ENCODE peak calls at places on chromosome 14, in six cellular contexts. F is endothelial cell of umbilical vein, R is NCI-H345, K is DMS79, V is heart right ventricle, Z is RPMI7951. A is an unnamed sample.

GRCh38 chr14:34098045-34098984 is 147.4 kb upstream of the EGLN3 start:
- DNase-seq in V (peak; percentile 24), Z (peak; percentile 42), K (no peak), F (peak; percentile 43), R (no peak), A (no peak)

GRCh38 chr14:58898655-58899316 is 261.0 kb downstream of the DACT1 start:
- DNase-seq in K (no peak), R (no peak), F (peak; percentile 5), Z (peak; percentile 96), V (no peak), A (no peak)

GRCh38 chr14:20658246-20658645 is 16.8 kb upstream of the OR6S1 start:
- DNase-seq in F (no peak), Z (no peak), V (no peak), K (no peak), R (no peak), A (no peak)

GRCh38 chr14:67607646-67608045 is 7.6 kb upstream of the PIGH start:
- DNase-seq in R (no peak), F (no peak), K (no peak), V (no peak), Z (no peak), A (no peak)

GRCh38 chr14:103141117-103141796 is 18.0 kb downstream of the TNFAIP2 start:
- DNase-seq in Z (no peak), F (peak; percentile 41), V (no peak), K (peak; percentile 72), R (peak; percentile 79), A (peak; percentile 51)

GRCh38 chr14:72546359-72547035 is 347.4 kb downstream of the DPF3 start:
- DNase-seq in K (no peak), Z (no peak), V (no peak), R (no peak), F (no peak), A (no peak)

GRCh38 chr14:72129283-72129682 is 197.1 kb downstream of the RGS6 start:
- DNase-seq in F (no peak), K (no peak), R (no peak), V (no peak), Z (no peak), A (peak; percentile 30)

GRCh38 chr14:100120522-100121269 is 38.7 kb downstream of the DEGS2 start:
- DNase-seq in R (no peak), K (no peak), F (no peak), V (no peak), Z (no peak), A (no peak)

GRCh38 chr14:23492618-23493272 is 23.2 kb downstream of the NGDN start:
- DNase-seq in R (no peak), V (no peak), Z (no peak), K (no peak), F (no peak), A (no peak)

GRCh38 chr14:31118892-31119291 is 88.7 kb downstream of the HECTD1 start:
- DNase-seq in Z (no peak), V (no peak), K (no peak), R (no peak), F (no peak), A (no peak)

GRCh38 chr14:105475269-105475915 is 771 bp downstream of the CRIP2 start:
- DNase-seq in Z (peak; percentile 57), F (peak; percentile 77), K (peak; percentile 78), V (peak; percentile 71), R (peak; percentile 21), A (no peak)

GRCh38 chr14:71231521-71232393 is 324.5 kb downstream of the PCNX1 start:
- DNase-seq in F (no peak), K (no peak), R (no peak), V (no peak), Z (no peak), A (no peak)

GRCh38 chr14:30330452-30330851 is 228.5 kb upstream of the G2E3 start:
- DNase-seq in V (no peak), F (no peak), R (no peak), K (no peak), Z (peak; percentile 1), A (no peak)

GRCh38 chr14:75389679-75390078 is 38.1 kb upstream of the JDP2 start:
- DNase-seq in V (no peak), K (no peak), Z (peak; percentile 4), F (no peak), R (no peak), A (no peak)

GRCh38 chr14:54794796-54795195 is 107.8 kb downstream of the GCH1 start:
- DNase-seq in K (no peak), R (no peak), Z (no peak), V (no peak), F (no peak), A (no peak)

GRCh38 chr14:93619176-93619793 is 169.0 kb downstream of the PRIMA1 start:
- DNase-seq in K (peak; percentile 50), R (peak; percentile 51), F (peak; percentile 43), V (peak; percentile 45), Z (peak; percentile 42), A (no peak)

GRCh38 chr14:91113829-91114078 is at the start of gene DGLUCY:
- DNase-seq in F (no peak), R (peak; percentile 81), Z (no peak), V (peak; percentile 85), K (no peak), A (peak; percentile 81)

GRCh38 chr14:61927015-61927414 is 164.8 kb downstream of the SNAPC1 start:
- DNase-seq in Z (peak; percentile 70), V (no peak), F (no peak), R (no peak), K (no peak), A (no peak)

GRCh38 chr14:71966528-71966927 is 34.3 kb downstream of the RGS6 start:
- DNase-seq in Z (no peak), R (no peak), F (no peak), V (no peak), K (no peak), A (no peak)

GRCh38 chr14:56207626-56208297 is 89.6 kb downstream of the PELI2 start:
- DNase-seq in R (peak; percentile 43), Z (no peak), K (peak; percentile 99), V (no peak), F (no peak), A (no peak)

GRCh38 chr14:23910081-23910875 is 43.3 kb upstream of the DHRS4 start:
- DNase-seq in V (no peak), F (peak; percentile 58), R (peak; percentile 28), K (no peak), Z (peak; percentile 41), A (peak; percentile 36)

GRCh38 chr14:92603309-92604257 is 90.0 kb downstream of the RIN3 start:
- DNase-seq in K (peak; percentile 82), F (no peak), Z (peak; percentile 88), V (peak; percentile 52), R (peak; percentile 32), A (peak; percentile 51)

GRCh38 chr14:103594265-103594664 is 31.5 kb downstream of the COA8 start:
- DNase-seq in V (peak; percentile 49), Z (peak; percentile 95), K (peak; percentile 94), F (no peak), R (peak; percentile 85), A (no peak)

GRCh38 chr14:100067971-100068959 is 3.0 kb downstream of the EVL start:
- DNase-seq in F (peak; percentile 45), R (no peak), Z (peak; percentile 24), V (peak; percentile 28), K (no peak), A (peak; percentile 50)

GRCh38 chr14:100872241-100872640 is 31.3 kb downstream of the RTL1 start:
- DNase-seq in F (no peak), Z (no peak), V (no peak), K (no peak), R (no peak), A (no peak)

GRCh38 chr14:29925106-29925722 is 2.4 kb downstream of the PRKD1 start:
- DNase-seq in K (no peak), F (no peak), Z (no peak), R (no peak), V (no peak), A (no peak)

GRCh38 chr14:24058951-24059475 is 7.2 kb downstream of the CARMIL3 start:
- DNase-seq in R (no peak), F (no peak), V (no peak), Z (no peak), K (no peak), A (no peak)

GRCh38 chr14:101581806-101582205 is 20.5 kb downstream of the DIO3 start:
- DNase-seq in V (no peak), Z (no peak), K (no peak), F (no peak), R (no peak), A (no peak)

GRCh38 chr14:21039585-21040369 is 2.4 kb upstream of the RNASE7 start:
- DNase-seq in K (peak; percentile 9), R (peak; percentile 27), V (peak; percentile 64), F (peak; percentile 46), Z (peak; percentile 53), A (no peak)